ENCODE peak calls at places on chromosomes 11 and 22, in nine cellular contexts. One of them, this sample, is unnamed. For H3K9me3 and H3K27me3, the result is how much of the 10 kb centered on the place peaks cover.

GRCh38 chr11:86765146-86765663 is 35.1 kb upstream of the PRSS23 start:
- DNase-seq in left ventricle myocardium inferior: no peak
- DNase-seq in spleen: no peak
- DNase-seq in body of pancreas: no peak
- DNase-seq in pancreas: no peak
- DNase-seq in PC-3: no peak
- DNase-seq in lower lobe of right lung: no peak
- DNase-seq in right atrium auricular region: no peak
- DNase-seq in HCT116: no peak
- DNase-seq in this sample: no peak

GRCh38 chr22:20414059-20414440 is 20.1 kb downstream of the ZNF74 start:
- DNase-seq in left ventricle myocardium inferior: no peak
- DNase-seq in spleen: no peak
- DNase-seq in body of pancreas: no peak
- DNase-seq in pancreas: no peak
- DNase-seq in PC-3: no peak
- DNase-seq in lower lobe of right lung: peak
- DNase-seq in right atrium auricular region: no peak
- DNase-seq in HCT116: no peak
- DNase-seq in this sample: no peak

GRCh38 chr11:124197999-124198398 is 14.9 kb downstream of the OR10D3 start:
- DNase-seq in left ventricle myocardium inferior: no peak
- DNase-seq in spleen: no peak
- DNase-seq in body of pancreas: no peak
- DNase-seq in pancreas: no peak
- DNase-seq in PC-3: no peak
- DNase-seq in lower lobe of right lung: no peak
- DNase-seq in right atrium auricular region: no peak
- DNase-seq in HCT116: no peak
- DNase-seq in this sample: no peak

GRCh38 chr11:132962026-132962425 is 570.3 kb downstream of the OPCML start:
- DNase-seq in left ventricle myocardium inferior: no peak
- DNase-seq in spleen: no peak
- DNase-seq in body of pancreas: no peak
- DNase-seq in pancreas: no peak
- DNase-seq in PC-3: no peak
- DNase-seq in lower lobe of right lung: no peak
- DNase-seq in right atrium auricular region: no peak
- DNase-seq in HCT116: no peak
- DNase-seq in this sample: no peak

GRCh38 chr11:79026803-79027445 is 413.9 kb downstream of the TENM4 start:
- DNase-seq in left ventricle myocardium inferior: no peak
- DNase-seq in spleen: no peak
- DNase-seq in body of pancreas: no peak
- DNase-seq in pancreas: no peak
- DNase-seq in PC-3: no peak
- DNase-seq in lower lobe of right lung: no peak
- DNase-seq in right atrium auricular region: no peak
- DNase-seq in HCT116: no peak
- DNase-seq in this sample: no peak

GRCh38 chr11:108718466-108718865 is 53.6 kb downstream of the DDX10 start:
- DNase-seq in left ventricle myocardium inferior: no peak
- DNase-seq in spleen: no peak
- DNase-seq in body of pancreas: no peak
- DNase-seq in pancreas: no peak
- DNase-seq in PC-3: no peak
- DNase-seq in lower lobe of right lung: no peak
- DNase-seq in right atrium auricular region: no peak
- DNase-seq in HCT116: no peak
- DNase-seq in this sample: no peak

GRCh38 chr22:17257091-17257490 is 37.9 kb upstream of the ADA2 start:
- DNase-seq in left ventricle myocardium inferior: no peak
- DNase-seq in spleen: no peak
- DNase-seq in body of pancreas: no peak
- DNase-seq in pancreas: peak
- DNase-seq in PC-3: no peak
- DNase-seq in lower lobe of right lung: no peak
- DNase-seq in right atrium auricular region: no peak
- DNase-seq in HCT116: no peak
- DNase-seq in this sample: no peak

GRCh38 chr11:21625982-21626381 is 566.9 kb upstream of the ANO5 start:
- DNase-seq in left ventricle myocardium inferior: no peak
- DNase-seq in spleen: no peak
- DNase-seq in body of pancreas: peak
- DNase-seq in pancreas: no peak
- DNase-seq in PC-3: no peak
- DNase-seq in lower lobe of right lung: no peak
- DNase-seq in right atrium auricular region: peak
- DNase-seq in HCT116: no peak
- DNase-seq in this sample: peak

GRCh38 chr11:61337706-61338268 is 4.8 kb downstream of the TKFC start:
- DNase-seq in left ventricle myocardium inferior: no peak
- DNase-seq in spleen: no peak
- DNase-seq in body of pancreas: no peak
- DNase-seq in pancreas: no peak
- DNase-seq in PC-3: no peak
- DNase-seq in lower lobe of right lung: no peak
- DNase-seq in right atrium auricular region: no peak
- DNase-seq in HCT116: no peak
- DNase-seq in this sample: no peak

GRCh38 chr11:46278387-46279173 is 1.1 kb downstream of the CREB3L1 start:
- DNase-seq in left ventricle myocardium inferior: peak
- DNase-seq in spleen: no peak
- DNase-seq in body of pancreas: peak
- DNase-seq in pancreas: peak
- DNase-seq in PC-3: no peak
- DNase-seq in lower lobe of right lung: peak
- DNase-seq in right atrium auricular region: no peak
- DNase-seq in HCT116: no peak
- DNase-seq in this sample: peak

GRCh38 chr22:42340695-42341383 is 70.4 kb upstream of the TCF20 start:
- DNase-seq in left ventricle myocardium inferior: no peak
- DNase-seq in spleen: no peak
- DNase-seq in body of pancreas: no peak
- DNase-seq in pancreas: no peak
- DNase-seq in PC-3: no peak
- DNase-seq in lower lobe of right lung: no peak
- DNase-seq in right atrium auricular region: no peak
- DNase-seq in HCT116: no peak
- DNase-seq in this sample: no peak

GRCh38 chr22:27959335-27960090 is 40.5 kb upstream of the PITPNB start:
- DNase-seq in left ventricle myocardium inferior: no peak
- DNase-seq in spleen: no peak
- DNase-seq in body of pancreas: peak
- DNase-seq in pancreas: no peak
- DNase-seq in PC-3: no peak
- DNase-seq in lower lobe of right lung: no peak
- DNase-seq in right atrium auricular region: no peak
- DNase-seq in HCT116: no peak
- DNase-seq in this sample: no peak

GRCh38 chr22:47449508-47450270 is 687.2 kb downstream of the TBC1D22A start:
- DNase-seq in left ventricle myocardium inferior: no peak
- DNase-seq in spleen: no peak
- DNase-seq in body of pancreas: no peak
- DNase-seq in pancreas: no peak
- DNase-seq in PC-3: no peak
- DNase-seq in lower lobe of right lung: no peak
- DNase-seq in right atrium auricular region: no peak
- DNase-seq in HCT116: no peak
- DNase-seq in this sample: no peak

GRCh38 chr22:47456031-47456430 is 693.6 kb downstream of the TBC1D22A start:
- DNase-seq in left ventricle myocardium inferior: no peak
- DNase-seq in spleen: no peak
- DNase-seq in body of pancreas: no peak
- DNase-seq in pancreas: no peak
- DNase-seq in PC-3: no peak
- DNase-seq in lower lobe of right lung: no peak
- DNase-seq in right atrium auricular region: no peak
- DNase-seq in HCT116: no peak
- DNase-seq in this sample: no peak

GRCh38 chr22:47452184-47452583 is 689.7 kb downstream of the TBC1D22A start:
- DNase-seq in left ventricle myocardium inferior: no peak
- DNase-seq in spleen: no peak
- DNase-seq in body of pancreas: no peak
- DNase-seq in pancreas: no peak
- DNase-seq in PC-3: peak
- DNase-seq in lower lobe of right lung: no peak
- DNase-seq in right atrium auricular region: no peak
- DNase-seq in HCT116: peak
- DNase-seq in this sample: no peak

GRCh38 chr22:47450876-47451475 is 688.5 kb downstream of the TBC1D22A start:
- DNase-seq in left ventricle myocardium inferior: no peak
- DNase-seq in spleen: no peak
- DNase-seq in body of pancreas: no peak
- DNase-seq in pancreas: no peak
- DNase-seq in PC-3: no peak
- DNase-seq in lower lobe of right lung: no peak
- DNase-seq in right atrium auricular region: no peak
- DNase-seq in HCT116: no peak
- DNase-seq in this sample: no peak

DNA sequence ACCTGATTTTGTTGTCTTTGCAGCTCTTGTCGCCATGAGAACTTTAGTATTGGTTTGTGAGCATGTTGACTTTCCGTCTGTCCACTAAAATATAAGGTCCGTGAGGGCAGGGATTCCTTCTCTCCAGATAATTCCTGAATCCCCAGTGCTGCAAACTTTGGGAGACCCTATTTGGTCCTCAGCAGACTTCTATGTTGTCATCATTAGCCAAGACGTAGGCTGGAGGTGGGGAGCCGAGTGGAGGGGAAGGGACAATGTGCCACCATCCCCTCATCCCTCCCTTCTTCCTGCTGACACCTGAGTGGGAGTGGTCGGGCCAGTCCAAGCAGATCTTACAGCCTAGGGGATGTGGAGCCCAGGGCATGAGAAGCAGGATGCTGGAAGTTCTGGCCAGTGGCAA is 690.6 kb downstream of the TBC1D22A start:
- DNase-seq in left ventricle myocardium inferior: no peak
- DNase-seq in spleen: no peak
- DNase-seq in body of pancreas: no peak
- DNase-seq in pancreas: no peak
- DNase-seq in PC-3: no peak
- DNase-seq in lower lobe of right lung: no peak
- DNase-seq in right atrium auricular region: no peak
- DNase-seq in HCT116: no peak
- DNase-seq in this sample: no peak
- H3K9me3 ChIP-seq in left ventricle myocardium inferior: under half
- H3K9me3 ChIP-seq in spleen: under half
- H3K9me3 ChIP-seq in body of pancreas: under half
- H3K9me3 ChIP-seq in pancreas: under half
- H3K9me3 ChIP-seq in PC-3: under half
- H3K9me3 ChIP-seq in lower lobe of right lung: under half
- H3K9me3 ChIP-seq in right atrium auricular region: under half
- H3K9me3 ChIP-seq in HCT116: under half
- H3K9me3 ChIP-seq in this sample: under half

GRCh38 chr22:26168934-26169311 is 339 bp upstream of the SEZ6L start:
- DNase-seq in left ventricle myocardium inferior: peak
- DNase-seq in spleen: no peak
- DNase-seq in body of pancreas: no peak
- DNase-seq in pancreas: no peak
- DNase-seq in PC-3: no peak
- DNase-seq in lower lobe of right lung: no peak
- DNase-seq in right atrium auricular region: no peak
- DNase-seq in HCT116: no peak
- DNase-seq in this sample: no peak
- H3K27me3 ChIP-seq in left ventricle myocardium inferior: half or more
- H3K27me3 ChIP-seq in spleen: half or more
- H3K27me3 ChIP-seq in body of pancreas: under half
- H3K27me3 ChIP-seq in pancreas: under half
- H3K27me3 ChIP-seq in PC-3: under half
- H3K27me3 ChIP-seq in lower lobe of right lung: half or more
- H3K27me3 ChIP-seq in right atrium auricular region: under half
- H3K27me3 ChIP-seq in HCT116: under half
- H3K27me3 ChIP-seq in this sample: half or more

GRCh38 chr11:6568191-6568918 is 35.1 kb downstream of the RRP8 start:
- DNase-seq in left ventricle myocardium inferior: peak
- DNase-seq in spleen: no peak
- DNase-seq in body of pancreas: peak
- DNase-seq in pancreas: peak
- DNase-seq in PC-3: peak
- DNase-seq in lower lobe of right lung: no peak
- DNase-seq in right atrium auricular region: no peak
- DNase-seq in HCT116: no peak
- DNase-seq in this sample: no peak
- TF ChIP-seq CTCF in left ventricle myocardium inferior: no peak
- TF ChIP-seq CTCF in spleen: no peak
- TF ChIP-seq CTCF in body of pancreas: no peak
- TF ChIP-seq CTCF in pancreas: no peak
- TF ChIP-seq CTCF in PC-3: peak
- TF ChIP-seq CTCF in lower lobe of right lung: no peak
- TF ChIP-seq CTCF in right atrium auricular region: no peak
- TF ChIP-seq CTCF in HCT116: peak
- TF ChIP-seq CTCF in this sample: no peak

GRCh38 chr11:2085251-2086066 is 53.7 kb downstream of the IGF2 start:
- DNase-seq in left ventricle myocardium inferior: no peak
- DNase-seq in spleen: peak
- DNase-seq in body of pancreas: no peak
- DNase-seq in pancreas: no peak
- DNase-seq in PC-3: no peak
- DNase-seq in lower lobe of right lung: peak
- DNase-seq in right atrium auricular region: no peak
- DNase-seq in HCT116: no peak
- DNase-seq in this sample: no peak
- H3K9me3 ChIP-seq in left ventricle myocardium inferior: under half
- H3K9me3 ChIP-seq in spleen: under half
- H3K9me3 ChIP-seq in body of pancreas: under half
- H3K9me3 ChIP-seq in pancreas: under half
- H3K9me3 ChIP-seq in PC-3: under half
- H3K9me3 ChIP-seq in lower lobe of right lung: under half
- H3K9me3 ChIP-seq in right atrium auricular region: under half
- H3K9me3 ChIP-seq in HCT116: under half
- H3K9me3 ChIP-seq in this sample: under half

This sample was measured in transverse colon.